ENCODE peak calls at places on chromosome 15, in seven cellular contexts. One of them, this sample, is unnamed.

GRCh38 chr15:57288926-57289650 is 87.2 kb upstream of the CGNL1 start:
- DNase-seq in NCI-H1105: no peak
- DNase-seq in epithelial cell of esophagus: no peak
- DNase-seq in AG09309: peak; percentile 28
- DNase-seq in right cardiac atrium: no peak
- DNase-seq in HTR-8/SVneo: no peak
- DNase-seq in skeletal muscle cell: no peak
- DNase-seq in this sample: no peak

GRCh38 chr15:75697523-75698398 is 14.9 kb downstream of the CSPG4 start:
- DNase-seq in NCI-H1105: no peak
- DNase-seq in epithelial cell of esophagus: peak; percentile 27
- DNase-seq in AG09309: no peak
- DNase-seq in right cardiac atrium: peak; percentile 78
- DNase-seq in HTR-8/SVneo: no peak
- DNase-seq in skeletal muscle cell: no peak
- DNase-seq in this sample: no peak

GRCh38 chr15:62085740-62086139 is 19.0 kb downstream of the C2CD4A start:
- DNase-seq in NCI-H1105: no peak
- DNase-seq in epithelial cell of esophagus: no peak
- DNase-seq in AG09309: no peak
- DNase-seq in right cardiac atrium: no peak
- DNase-seq in HTR-8/SVneo: no peak
- DNase-seq in skeletal muscle cell: no peak
- DNase-seq in this sample: no peak

GRCh38 chr15:47750030-47750739 is 32.9 kb downstream of the SEMA6D start:
- DNase-seq in NCI-H1105: no peak
- DNase-seq in epithelial cell of esophagus: peak; percentile 92
- DNase-seq in AG09309: peak; percentile 35
- DNase-seq in right cardiac atrium: no peak
- DNase-seq in HTR-8/SVneo: peak; percentile 56
- DNase-seq in skeletal muscle cell: peak; percentile 56
- DNase-seq in this sample: no peak

GRCh38 chr15:34520566-34520965 is 62.9 kb downstream of the GOLGA8B start:
- DNase-seq in NCI-H1105: no peak
- DNase-seq in epithelial cell of esophagus: no peak
- DNase-seq in AG09309: no peak
- DNase-seq in right cardiac atrium: no peak
- DNase-seq in HTR-8/SVneo: no peak
- DNase-seq in skeletal muscle cell: no peak
- DNase-seq in this sample: no peak

GRCh38 chr15:100889359-100890058 is 9.9 kb downstream of the ALDH1A3 start:
- DNase-seq in NCI-H1105: no peak
- DNase-seq in epithelial cell of esophagus: peak; percentile 94
- DNase-seq in AG09309: peak; percentile 42
- DNase-seq in right cardiac atrium: peak; percentile 88
- DNase-seq in HTR-8/SVneo: peak; percentile 39
- DNase-seq in skeletal muscle cell: peak; percentile 59
- DNase-seq in this sample: no peak

GRCh38 chr15:80152896-80153876 is at the start of gene FAH:
- DNase-seq in NCI-H1105: no peak
- DNase-seq in epithelial cell of esophagus: peak; percentile 59
- DNase-seq in AG09309: no peak
- DNase-seq in right cardiac atrium: no peak
- DNase-seq in HTR-8/SVneo: peak; percentile 39
- DNase-seq in skeletal muscle cell: no peak
- DNase-seq in this sample: peak; percentile 47

GRCh38 chr15:66830358-66830757 is 128.3 kb downstream of the SMAD6 start:
- DNase-seq in NCI-H1105: no peak
- DNase-seq in epithelial cell of esophagus: peak; percentile 93
- DNase-seq in AG09309: no peak
- DNase-seq in right cardiac atrium: peak; percentile 70
- DNase-seq in HTR-8/SVneo: peak; percentile 57
- DNase-seq in skeletal muscle cell: peak; percentile 55
- DNase-seq in this sample: no peak

GRCh38 chr15:29978411-29979382 is 104.1 kb upstream of the GOLGA8J start:
- DNase-seq in NCI-H1105: no peak
- DNase-seq in epithelial cell of esophagus: no peak
- DNase-seq in AG09309: no peak
- DNase-seq in right cardiac atrium: no peak
- DNase-seq in HTR-8/SVneo: no peak
- DNase-seq in skeletal muscle cell: no peak
- DNase-seq in this sample: no peak

GRCh38 chr15:91468861-91469260 is 368.8 kb downstream of the SV2B start:
- DNase-seq in NCI-H1105: no peak
- DNase-seq in epithelial cell of esophagus: no peak
- DNase-seq in AG09309: no peak
- DNase-seq in right cardiac atrium: no peak
- DNase-seq in HTR-8/SVneo: no peak
- DNase-seq in skeletal muscle cell: no peak
- DNase-seq in this sample: no peak

GRCh38 chr15:52331490-52332240 is 36.1 kb upstream of the MYO5C start:
- DNase-seq in NCI-H1105: no peak
- DNase-seq in epithelial cell of esophagus: peak; percentile 75
- DNase-seq in AG09309: no peak
- DNase-seq in right cardiac atrium: no peak
- DNase-seq in HTR-8/SVneo: peak; percentile 45
- DNase-seq in skeletal muscle cell: no peak
- DNase-seq in this sample: no peak

GRCh38 chr15:51737538-51738305 is at the start of gene LYSMD2:
- DNase-seq in NCI-H1105: no peak
- DNase-seq in epithelial cell of esophagus: peak; percentile 51
- DNase-seq in AG09309: no peak
- DNase-seq in right cardiac atrium: peak; percentile 95
- DNase-seq in HTR-8/SVneo: peak; percentile 40
- DNase-seq in skeletal muscle cell: no peak
- DNase-seq in this sample: peak; percentile 52

GRCh38 chr15:68206711-68207151 is 1.6 kb upstream of the CALML4 start:
- DNase-seq in NCI-H1105: no peak
- DNase-seq in epithelial cell of esophagus: no peak
- DNase-seq in AG09309: no peak
- DNase-seq in right cardiac atrium: no peak
- DNase-seq in HTR-8/SVneo: no peak
- DNase-seq in skeletal muscle cell: no peak
- DNase-seq in this sample: no peak

GRCh38 chr15:78232951-78233350 is 1.4 kb downstream of the ACSBG1 start:
- DNase-seq in NCI-H1105: no peak
- DNase-seq in epithelial cell of esophagus: no peak
- DNase-seq in AG09309: no peak
- DNase-seq in right cardiac atrium: no peak
- DNase-seq in HTR-8/SVneo: no peak
- DNase-seq in skeletal muscle cell: no peak
- DNase-seq in this sample: no peak

GRCh38 chr15:40921949-40922607 is 7.1 kb upstream of the DLL4 start:
- DNase-seq in NCI-H1105: no peak
- DNase-seq in epithelial cell of esophagus: peak; percentile 69
- DNase-seq in AG09309: no peak
- DNase-seq in right cardiac atrium: no peak
- DNase-seq in HTR-8/SVneo: no peak
- DNase-seq in skeletal muscle cell: no peak
- DNase-seq in this sample: no peak

GRCh38 chr15:65055201-65055870 is 10.1 kb downstream of the SLC51B start:
- DNase-seq in NCI-H1105: no peak
- DNase-seq in epithelial cell of esophagus: peak; percentile 68
- DNase-seq in AG09309: no peak
- DNase-seq in right cardiac atrium: peak; percentile 77
- DNase-seq in HTR-8/SVneo: no peak
- DNase-seq in skeletal muscle cell: no peak
- DNase-seq in this sample: no peak

GRCh38 chr15:92164327-92165000 is 229.2 kb upstream of the ST8SIA2 start:
- DNase-seq in NCI-H1105: no peak
- DNase-seq in epithelial cell of esophagus: no peak
- DNase-seq in AG09309: peak; percentile 75
- DNase-seq in right cardiac atrium: no peak
- DNase-seq in HTR-8/SVneo: no peak
- DNase-seq in skeletal muscle cell: no peak
- DNase-seq in this sample: no peak

GRCh38 chr15:25693321-25694237 is 169.5 kb downstream of the ATP10A start:
- DNase-seq in NCI-H1105: no peak
- DNase-seq in epithelial cell of esophagus: no peak
- DNase-seq in AG09309: no peak
- DNase-seq in right cardiac atrium: peak; percentile 73
- DNase-seq in HTR-8/SVneo: no peak
- DNase-seq in skeletal muscle cell: no peak
- DNase-seq in this sample: no peak

GRCh38 chr15:98120561-98120960 is 160.1 kb downstream of the ARRDC4 start:
- DNase-seq in NCI-H1105: no peak
- DNase-seq in epithelial cell of esophagus: peak; percentile 60
- DNase-seq in AG09309: no peak
- DNase-seq in right cardiac atrium: no peak
- DNase-seq in HTR-8/SVneo: no peak
- DNase-seq in skeletal muscle cell: no peak
- DNase-seq in this sample: no peak

GRCh38 chr15:48389701-48390143 is 58.5 kb downstream of the DUT start:
- DNase-seq in NCI-H1105: no peak
- DNase-seq in epithelial cell of esophagus: no peak
- DNase-seq in AG09309: no peak
- DNase-seq in right cardiac atrium: no peak
- DNase-seq in HTR-8/SVneo: no peak
- DNase-seq in skeletal muscle cell: no peak
- DNase-seq in this sample: no peak

GRCh38 chr15:98649621-98649995 is 1.3 kb downstream of the IGF1R start:
- DNase-seq in NCI-H1105: no peak
- DNase-seq in epithelial cell of esophagus: no peak
- DNase-seq in AG09309: no peak
- DNase-seq in right cardiac atrium: peak; percentile 83
- DNase-seq in HTR-8/SVneo: no peak
- DNase-seq in skeletal muscle cell: no peak
- DNase-seq in this sample: peak; percentile 51

GRCh38 chr15:43133429-43134156 is at the start of gene TMEM62:
- DNase-seq in NCI-H1105: peak; percentile 28
- DNase-seq in epithelial cell of esophagus: peak; percentile 58
- DNase-seq in AG09309: peak; percentile 1
- DNase-seq in right cardiac atrium: peak; percentile 93
- DNase-seq in HTR-8/SVneo: peak; percentile 67
- DNase-seq in skeletal muscle cell: no peak
- DNase-seq in this sample: peak; percentile 72

GRCh38 chr15:40340740-40341400 is at the start of gene CCDC9B:
- DNase-seq in NCI-H1105: peak; percentile 72
- DNase-seq in epithelial cell of esophagus: peak; percentile 87
- DNase-seq in AG09309: peak; percentile 46
- DNase-seq in right cardiac atrium: peak; percentile 95
- DNase-seq in HTR-8/SVneo: peak; percentile 81
- DNase-seq in skeletal muscle cell: peak; percentile 70
- DNase-seq in this sample: no peak

GRCh38 chr15:68382286-68383007 is 49.5 kb downstream of the ITGA11 start:
- DNase-seq in NCI-H1105: no peak
- DNase-seq in epithelial cell of esophagus: no peak
- DNase-seq in AG09309: no peak
- DNase-seq in right cardiac atrium: peak; percentile 33
- DNase-seq in HTR-8/SVneo: no peak
- DNase-seq in skeletal muscle cell: no peak
- DNase-seq in this sample: no peak

GRCh38 chr15:73984208-73984979 is 7.7 kb downstream of the STOML1 start:
- DNase-seq in NCI-H1105: no peak
- DNase-seq in epithelial cell of esophagus: no peak
- DNase-seq in AG09309: no peak
- DNase-seq in right cardiac atrium: peak; percentile 49
- DNase-seq in HTR-8/SVneo: no peak
- DNase-seq in skeletal muscle cell: no peak
- DNase-seq in this sample: no peak

GRCh38 chr15:87816016-87816415 is 440.5 kb downstream of the NTRK3 start:
- DNase-seq in NCI-H1105: no peak
- DNase-seq in epithelial cell of esophagus: no peak
- DNase-seq in AG09309: no peak
- DNase-seq in right cardiac atrium: no peak
- DNase-seq in HTR-8/SVneo: no peak
- DNase-seq in skeletal muscle cell: no peak
- DNase-seq in this sample: no peak

GRCh38 chr15:70267306-70267705 is 169.6 kb upstream of the TLE3 start:
- DNase-seq in NCI-H1105: no peak
- DNase-seq in epithelial cell of esophagus: no peak
- DNase-seq in AG09309: no peak
- DNase-seq in right cardiac atrium: no peak
- DNase-seq in HTR-8/SVneo: no peak
- DNase-seq in skeletal muscle cell: no peak
- DNase-seq in this sample: no peak

GRCh38 chr15:73968461-73968860 is 23.6 kb downstream of the STOML1 start:
- DNase-seq in NCI-H1105: no peak
- DNase-seq in epithelial cell of esophagus: no peak
- DNase-seq in AG09309: no peak
- DNase-seq in right cardiac atrium: no peak
- DNase-seq in HTR-8/SVneo: no peak
- DNase-seq in skeletal muscle cell: no peak
- DNase-seq in this sample: no peak

GRCh38 chr15:42156266-42156922 is at the start of gene PLA2G4F:
- DNase-seq in NCI-H1105: no peak
- DNase-seq in epithelial cell of esophagus: peak; percentile 80
- DNase-seq in AG09309: no peak
- DNase-seq in right cardiac atrium: no peak
- DNase-seq in HTR-8/SVneo: no peak
- DNase-seq in skeletal muscle cell: no peak
- DNase-seq in this sample: no peak

GRCh38 chr15:74592222-74592621 is 23.4 kb upstream of the CLK3 start:
- DNase-seq in NCI-H1105: no peak
- DNase-seq in epithelial cell of esophagus: no peak
- DNase-seq in AG09309: no peak
- DNase-seq in right cardiac atrium: no peak
- DNase-seq in HTR-8/SVneo: no peak
- DNase-seq in skeletal muscle cell: no peak
- DNase-seq in this sample: no peak

GRCh38 chr15:60421544-60421943 is 23.8 kb upstream of the ANXA2 start:
- DNase-seq in NCI-H1105: no peak
- DNase-seq in epithelial cell of esophagus: peak; percentile 65
- DNase-seq in AG09309: no peak
- DNase-seq in right cardiac atrium: no peak
- DNase-seq in HTR-8/SVneo: no peak
- DNase-seq in skeletal muscle cell: peak; percentile 61
- DNase-seq in this sample: no peak

GRCh38 chr15:57259511-57260143 is 116.7 kb upstream of the CGNL1 start:
- DNase-seq in NCI-H1105: peak; percentile 100
- DNase-seq in epithelial cell of esophagus: no peak
- DNase-seq in AG09309: no peak
- DNase-seq in right cardiac atrium: no peak
- DNase-seq in HTR-8/SVneo: no peak
- DNase-seq in skeletal muscle cell: peak; percentile 31
- DNase-seq in this sample: no peak

GRCh38 chr15:71801935-71802655 is 8.3 kb upstream of the NR2E3 start:
- DNase-seq in NCI-H1105: no peak
- DNase-seq in epithelial cell of esophagus: no peak
- DNase-seq in AG09309: no peak
- DNase-seq in right cardiac atrium: no peak
- DNase-seq in HTR-8/SVneo: no peak
- DNase-seq in skeletal muscle cell: no peak
- DNase-seq in this sample: no peak

GRCh38 chr15:29270169-29270955 is 740 bp upstream of the NSMCE3 start:
- DNase-seq in NCI-H1105: no peak
- DNase-seq in epithelial cell of esophagus: peak; percentile 59
- DNase-seq in AG09309: no peak
- DNase-seq in right cardiac atrium: no peak
- DNase-seq in HTR-8/SVneo: no peak
- DNase-seq in skeletal muscle cell: no peak
- DNase-seq in this sample: no peak

GRCh38 chr15:98904466-98905048 is 103.0 kb downstream of the PGPEP1L start:
- DNase-seq in NCI-H1105: no peak
- DNase-seq in epithelial cell of esophagus: peak; percentile 69
- DNase-seq in AG09309: no peak
- DNase-seq in right cardiac atrium: no peak
- DNase-seq in HTR-8/SVneo: peak; percentile 73
- DNase-seq in skeletal muscle cell: no peak
- DNase-seq in this sample: no peak

GRCh38 chr15:40064231-40064894 is 25.4 kb upstream of the SRP14 start:
- DNase-seq in NCI-H1105: no peak
- DNase-seq in epithelial cell of esophagus: peak; percentile 84
- DNase-seq in AG09309: no peak
- DNase-seq in right cardiac atrium: no peak
- DNase-seq in HTR-8/SVneo: peak; percentile 41
- DNase-seq in skeletal muscle cell: peak; percentile 80
- DNase-seq in this sample: no peak